ENCODE peak calls at places on chromosomes 12 and 14, in six cellular contexts. I is RWPE1, H is neuronal stem cell, A is stomach, O is keratinocyte, C is lower lobe of right lung. U is an unnamed sample.

GRCh38 chr12:32030151-32030550 is 70.9 kb downstream of the RESF1 start:
- DNase-seq in I (no peak), C (no peak), O (no peak), H (no peak), A (no peak), U (no peak)

GRCh38 chr12:75814856-75815754 is 216.5 kb downstream of the PHLDA1 start:
- DNase-seq in A (no peak), I (peak), O (peak), H (no peak), C (no peak), U (peak)

GRCh38 chr12:123602651-123603195 is 824 bp downstream of the DDX55 start:
- DNase-seq in H (no peak), A (peak), C (no peak), I (no peak), O (no peak), U (no peak)

GRCh38 chr12:124520258-124520657 is 47.2 kb downstream of the NCOR2 start:
- DNase-seq in I (peak), A (peak), C (peak), H (no peak), O (no peak), U (no peak)

GRCh38 chr12:103851127-103851526 is 10.1 kb upstream of the NT5DC3 start:
- DNase-seq in C (no peak), O (no peak), I (no peak), A (no peak), H (no peak), U (no peak)

GRCh38 chr14:103023881-103024473 is 33.4 kb downstream of the CDC42BPB start:
- DNase-seq in H (no peak), O (no peak), C (no peak), I (no peak), A (no peak), U (no peak)

GRCh38 chr12:120971299-120972180 is 6.8 kb upstream of the HNF1A start:
- DNase-seq in I (peak), A (no peak), O (peak), C (peak), H (peak), U (no peak)

GRCh38 chr14:47389520-47389919 is 285.9 kb downstream of the MDGA2 start:
- DNase-seq in I (no peak), C (no peak), O (no peak), A (no peak), H (peak), U (no peak)

GRCh38 chr14:77589099-77589498 is 27.3 kb downstream of the SPTLC2 start:
- DNase-seq in C (no peak), I (no peak), O (no peak), H (no peak), A (no peak), U (no peak)

GRCh38 chr14:29282169-29282568 is 515.6 kb downstream of the FOXG1 start:
- DNase-seq in O (no peak), A (no peak), C (no peak), I (no peak), H (no peak), U (no peak)

GRCh38 chr12:65334534-65334933 is 56.1 kb downstream of the MSRB3 start:
- DNase-seq in H (no peak), O (no peak), I (no peak), C (no peak), A (no peak), U (no peak)

GRCh38 chr14:104282332-104283196 is 144.2 kb downstream of the KIF26A start:
- DNase-seq in A (peak), I (no peak), O (no peak), H (no peak), C (peak), U (no peak)

GRCh38 chr14:74863274-74863673 is 12.7 kb downstream of the PROX2 start:
- DNase-seq in O (no peak), C (peak), H (no peak), A (no peak), I (no peak), U (no peak)

GRCh38 chr12:32535260-32535999 is 136.1 kb downstream of the FGD4 start:
- DNase-seq in O (no peak), I (peak), H (no peak), C (peak), A (peak), U (no peak)

GRCh38 chr12:112167728-112168525 is 42.6 kb downstream of the TRAFD1 start:
- DNase-seq in A (no peak), H (no peak), O (no peak), C (no peak), I (no peak), U (no peak)

GRCh38 chr12:110934093-110934852 is 13.9 kb upstream of the MYL2 start:
- DNase-seq in H (no peak), C (no peak), I (peak), A (no peak), O (peak), U (peak)

GRCh38 chr14:104746071-104746545 is 6.8 kb upstream of the SIVA1 start:
- DNase-seq in H (no peak), I (no peak), O (no peak), A (no peak), C (no peak), U (no peak)

GRCh38 chr12:69331482-69331845 is 16.7 kb upstream of the LYZ start:
- DNase-seq in C (no peak), O (no peak), H (no peak), I (no peak), A (no peak), U (no peak)

GRCh38 chr12:68440068-68440581 is 108.0 kb upstream of the MDM1 start:
- DNase-seq in A (no peak), I (peak), H (no peak), O (peak), C (no peak), U (no peak)

GRCh38 chr12:53004582-53004981 is 1.7 kb upstream of the EIF4B start:
- DNase-seq in H (no peak), A (no peak), C (no peak), O (no peak), I (no peak), U (no peak)

GRCh38 chr14:54133896-54134295 is 177.3 kb upstream of the BMP4 start:
- DNase-seq in I (peak), A (no peak), O (no peak), H (no peak), C (no peak), U (peak)

GRCh38 chr14:96090441-96091148 is 51.4 kb downstream of the C14orf132 start:
- DNase-seq in C (no peak), A (no peak), H (no peak), I (no peak), O (no peak), U (no peak)

GRCh38 chr14:98840076-98840475 is 431.9 kb downstream of the BCL11B start:
- DNase-seq in O (no peak), I (no peak), A (no peak), H (no peak), C (no peak), U (no peak)

GRCh38 chr14:104576607-104577332 is 2.8 kb upstream of the C14orf180 start:
- DNase-seq in O (no peak), H (no peak), C (no peak), A (peak), I (no peak), U (no peak)

GRCh38 chr14:60637490-60638452 is 11.5 kb downstream of the SIX1 start:
- DNase-seq in H (peak), A (no peak), O (no peak), C (no peak), I (no peak), U (no peak)

GRCh38 chr14:89180546-89180945 is 236.5 kb downstream of the FOXN3 start:
- DNase-seq in H (no peak), O (no peak), I (no peak), C (no peak), A (no peak), U (no peak)
- H3K27ac ChIP-seq in H (no peak), O (no peak), I (no peak), C (no peak), A (no peak), U (no peak)

GRCh38 chr12:5969156-5969973 is 24.3 kb upstream of the ANO2 start:
- DNase-seq in A (no peak), H (no peak), I (no peak), O (no peak), C (no peak), U (no peak)
- H3K27ac ChIP-seq in A (no peak), H (no peak), I (no peak), O (no peak), C (no peak), U (no peak)

GRCh38 chr12:27020761-27021160 is 1.6 kb upstream of the MED21 start:
- DNase-seq in C (no peak), O (no peak), I (no peak), H (no peak), A (no peak), U (no peak)
- H3K27ac ChIP-seq in C (no peak), O (no peak), I (no peak), H (no peak), A (no peak), U (no peak)

GRCh38 chr12:132450391-132451171 is 39.4 kb upstream of the FBRSL1 start:
- DNase-seq in A (no peak), C (no peak), O (no peak), I (no peak), H (no peak), U (no peak)
- H3K27ac ChIP-seq in A (no peak), C (no peak), O (no peak), I (no peak), H (no peak), U (no peak)

GRCh38 chr12:95802482-95803264 is 12.1 kb upstream of the NTN4 start:
- DNase-seq in H (no peak), O (peak), C (no peak), I (peak), A (no peak), U (peak)

GRCh38 chr12:95803817-95804216 is 13.3 kb upstream of the NTN4 start:
- DNase-seq in H (no peak), A (no peak), I (no peak), O (no peak), C (no peak), U (no peak)

GRCh38 chr12:95808146-95808545 is 17.6 kb upstream of the NTN4 start:
- DNase-seq in I (no peak), C (no peak), A (no peak), H (no peak), O (no peak), U (no peak)

GRCh38 chr12:95805864-95806669 is 15.5 kb upstream of the NTN4 start:
- DNase-seq in O (peak), A (no peak), C (no peak), H (no peak), I (peak), U (peak)

DNA sequence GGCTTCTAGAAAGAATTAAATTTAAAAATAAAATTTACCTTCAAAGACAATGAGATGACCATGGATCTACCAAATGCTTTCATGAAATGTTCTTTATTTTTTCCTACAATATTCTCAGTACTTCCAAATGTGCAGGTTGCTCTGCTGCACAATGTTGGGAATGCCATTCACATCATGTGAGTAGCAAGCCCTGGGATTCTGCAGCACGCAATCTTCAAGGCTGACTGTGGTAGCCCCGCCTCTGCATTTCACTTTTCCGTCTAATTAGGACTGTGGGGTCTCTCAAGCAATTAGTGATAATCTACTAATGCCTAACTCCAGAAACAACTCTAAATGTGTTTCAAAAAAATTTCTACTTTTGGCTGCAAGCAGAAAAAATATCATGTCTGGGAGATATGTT is 13.7 kb upstream of the NTN4 start:
- DNase-seq in A (no peak), C (no peak), H (no peak), I (no peak), O (no peak), U (no peak)
- H3K27ac ChIP-seq in A (no peak), C (no peak), H (no peak), I (no peak), O (no peak), U (peak)

DNA sequence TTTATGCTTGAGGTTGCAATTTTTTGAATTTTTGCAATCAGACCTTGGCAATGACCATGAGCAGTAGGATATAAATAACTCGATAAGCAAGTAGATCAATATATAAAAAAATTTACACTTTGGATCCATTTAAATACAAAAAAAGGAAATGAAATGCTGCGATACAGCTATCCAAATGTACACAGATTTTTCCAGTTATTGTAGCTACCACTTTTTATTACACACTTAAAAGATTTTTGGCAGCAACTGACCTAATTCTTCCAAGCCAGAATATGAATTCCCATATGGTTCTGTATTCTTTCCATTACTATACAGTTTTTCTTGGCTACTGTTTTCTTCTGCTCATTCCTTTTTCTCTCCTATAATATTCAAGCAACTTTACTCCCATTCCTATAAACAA is 52.2 kb downstream of the TMTC1 start:
- DNase-seq in H (no peak), C (no peak), I (no peak), O (no peak), A (no peak), U (no peak)
- H3K27ac ChIP-seq in H (no peak), C (no peak), I (no peak), O (no peak), A (no peak), U (no peak)

DNA sequence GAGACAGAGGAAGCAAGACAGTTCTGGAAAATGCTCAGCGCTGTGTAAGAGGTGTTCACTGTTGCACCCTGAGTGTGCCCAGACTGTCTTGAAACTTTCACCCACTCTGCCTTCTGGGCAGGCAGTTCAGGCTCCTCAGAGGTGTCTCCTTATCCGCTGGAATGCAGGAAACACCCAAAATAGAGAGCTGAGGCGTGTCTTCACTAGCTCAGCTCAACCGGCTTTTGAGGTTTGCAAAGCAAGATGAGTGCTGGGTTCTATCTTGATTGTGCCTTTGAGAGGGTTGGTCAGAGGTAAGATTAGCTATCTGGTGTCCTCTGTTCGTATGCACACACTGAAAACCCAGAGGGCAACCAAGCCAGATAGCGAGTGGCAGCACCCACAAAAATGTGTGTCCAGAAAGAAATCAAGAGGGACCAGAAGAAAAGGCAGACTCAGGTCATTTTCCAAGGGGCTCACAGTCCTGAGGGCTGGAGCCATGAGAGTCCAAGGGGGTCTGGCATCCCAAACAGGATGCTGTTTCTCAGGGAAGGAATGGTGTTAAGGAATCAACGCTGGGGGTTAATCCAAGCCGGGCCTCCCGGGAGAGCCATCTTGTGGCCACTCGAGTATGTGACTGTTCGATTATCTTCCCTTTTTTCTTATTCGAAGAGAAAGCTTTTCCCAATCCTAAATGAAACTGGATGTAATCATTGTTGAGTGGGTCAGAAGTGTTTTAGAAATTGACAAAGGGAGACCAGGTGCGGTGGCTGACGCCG is 47.1 kb downstream of the TBX3 start:
- DNase-seq in C (no peak), A (no peak), I (peak), H (no peak), O (peak), U (no peak)
- H3K27ac ChIP-seq in C (no peak), A (no peak), I (peak), H (no peak), O (peak), U (peak)

GRCh38 chr12:82426081-82426480 is 67.8 kb downstream of the METTL25 start:
- DNase-seq in H (no peak), I (no peak), A (no peak), O (no peak), C (no peak), U (no peak)
- H3K27ac ChIP-seq in H (no peak), I (no peak), A (no peak), O (no peak), C (no peak), U (no peak)